ENCODE peak calls at places on chromosomes 2 and 18, in ten cellular contexts. One of them, this sample, is unnamed.

GRCh38 chr2:102025016-102025491 is 33.3 kb downstream of the IL1R2 start:
- DNase-seq in fibroblast of lung: peak; percentile 71
- DNase-seq in AG04450: no peak
- DNase-seq in neural progenitor cell: no peak
- DNase-seq in endodermal cell: no peak
- DNase-seq in body of pancreas: no peak
- DNase-seq in transverse colon: no peak
- DNase-seq in testis: no peak
- DNase-seq in keratinocyte: no peak
- DNase-seq in pancreas: no peak
- DNase-seq in this sample: no peak

GRCh38 chr18:32899819-32900218 is 127.0 kb upstream of the KLHL14 start:
- DNase-seq in fibroblast of lung: peak; percentile 38
- DNase-seq in AG04450: no peak
- DNase-seq in neural progenitor cell: no peak
- DNase-seq in endodermal cell: no peak
- DNase-seq in body of pancreas: no peak
- DNase-seq in transverse colon: no peak
- DNase-seq in testis: no peak
- DNase-seq in keratinocyte: no peak
- DNase-seq in pancreas: no peak
- DNase-seq in this sample: no peak

GRCh38 chr18:47260138-47260923 is 8.9 kb upstream of the SKOR2 start:
- DNase-seq in fibroblast of lung: peak; percentile 26
- DNase-seq in AG04450: no peak
- DNase-seq in neural progenitor cell: peak; percentile 93
- DNase-seq in endodermal cell: peak; percentile 96
- DNase-seq in body of pancreas: peak; percentile 41
- DNase-seq in transverse colon: peak; percentile 21
- DNase-seq in testis: peak; percentile 80
- DNase-seq in keratinocyte: no peak
- DNase-seq in pancreas: peak; percentile 38
- DNase-seq in this sample: peak; percentile 61

GRCh38 chr2:39679805-39680204 is 14.1 kb downstream of the TMEM178A start:
- DNase-seq in fibroblast of lung: no peak
- DNase-seq in AG04450: no peak
- DNase-seq in neural progenitor cell: no peak
- DNase-seq in endodermal cell: no peak
- DNase-seq in body of pancreas: no peak
- DNase-seq in transverse colon: no peak
- DNase-seq in testis: no peak
- DNase-seq in keratinocyte: no peak
- DNase-seq in pancreas: no peak
- DNase-seq in this sample: no peak

GRCh38 chr2:62817348-62817747 is 111.8 kb downstream of the EHBP1 start:
- DNase-seq in fibroblast of lung: no peak
- DNase-seq in AG04450: no peak
- DNase-seq in neural progenitor cell: no peak
- DNase-seq in endodermal cell: no peak
- DNase-seq in body of pancreas: no peak
- DNase-seq in transverse colon: no peak
- DNase-seq in testis: no peak
- DNase-seq in keratinocyte: no peak
- DNase-seq in pancreas: no peak
- DNase-seq in this sample: no peak

GRCh38 chr2:6864251-6864758 is 1.4 kb downstream of the CMPK2 start:
- DNase-seq in fibroblast of lung: no peak
- DNase-seq in AG04450: no peak
- DNase-seq in neural progenitor cell: no peak
- DNase-seq in endodermal cell: no peak
- DNase-seq in body of pancreas: no peak
- DNase-seq in transverse colon: no peak
- DNase-seq in testis: no peak
- DNase-seq in keratinocyte: no peak
- DNase-seq in pancreas: no peak
- DNase-seq in this sample: no peak

GRCh38 chr2:10254373-10255188 is 48.1 kb upstream of the HPCAL1 start:
- DNase-seq in fibroblast of lung: no peak
- DNase-seq in AG04450: no peak
- DNase-seq in neural progenitor cell: no peak
- DNase-seq in endodermal cell: peak; percentile 65
- DNase-seq in body of pancreas: no peak
- DNase-seq in transverse colon: no peak
- DNase-seq in testis: no peak
- DNase-seq in keratinocyte: no peak
- DNase-seq in pancreas: no peak
- DNase-seq in this sample: no peak

GRCh38 chr2:151051584-151052220 is 210.0 kb downstream of the RBM43 start:
- DNase-seq in fibroblast of lung: peak; percentile 77
- DNase-seq in AG04450: no peak
- DNase-seq in neural progenitor cell: peak; percentile 36
- DNase-seq in endodermal cell: peak; percentile 54
- DNase-seq in body of pancreas: peak; percentile 22
- DNase-seq in transverse colon: peak; percentile 11
- DNase-seq in testis: peak; percentile 64
- DNase-seq in keratinocyte: no peak
- DNase-seq in pancreas: no peak
- DNase-seq in this sample: peak; percentile 68

GRCh38 chr2:6917761-6918421 is 679 bp downstream of the RNF144A start:
- DNase-seq in fibroblast of lung: no peak
- DNase-seq in AG04450: no peak
- DNase-seq in neural progenitor cell: peak; percentile 61
- DNase-seq in endodermal cell: peak; percentile 81
- DNase-seq in body of pancreas: no peak
- DNase-seq in transverse colon: peak; percentile 41
- DNase-seq in testis: no peak
- DNase-seq in keratinocyte: no peak
- DNase-seq in pancreas: no peak
- DNase-seq in this sample: no peak

GRCh38 chr18:2979027-2979570 is 33.8 kb downstream of the LPIN2 start:
- DNase-seq in fibroblast of lung: peak; percentile 74
- DNase-seq in AG04450: peak; percentile 37
- DNase-seq in neural progenitor cell: no peak
- DNase-seq in endodermal cell: no peak
- DNase-seq in body of pancreas: peak; percentile 68
- DNase-seq in transverse colon: no peak
- DNase-seq in testis: no peak
- DNase-seq in keratinocyte: no peak
- DNase-seq in pancreas: peak; percentile 46
- DNase-seq in this sample: no peak

GRCh38 chr18:63956755-63957154 is 7.7 kb downstream of the HMSD start:
- DNase-seq in fibroblast of lung: no peak
- DNase-seq in AG04450: no peak
- DNase-seq in neural progenitor cell: no peak
- DNase-seq in endodermal cell: no peak
- DNase-seq in body of pancreas: no peak
- DNase-seq in transverse colon: no peak
- DNase-seq in testis: no peak
- DNase-seq in keratinocyte: no peak
- DNase-seq in pancreas: no peak
- DNase-seq in this sample: no peak

GRCh38 chr2:120237491-120237902 is 14.3 kb upstream of the TMEM185B start:
- DNase-seq in fibroblast of lung: peak; percentile 93
- DNase-seq in AG04450: no peak
- DNase-seq in neural progenitor cell: peak; percentile 27
- DNase-seq in endodermal cell: peak; percentile 62
- DNase-seq in body of pancreas: no peak
- DNase-seq in transverse colon: peak; percentile 35
- DNase-seq in testis: no peak
- DNase-seq in keratinocyte: no peak
- DNase-seq in pancreas: no peak
- DNase-seq in this sample: peak; percentile 60

GRCh38 chr2:174180165-174180724 is 68.1 kb downstream of the OLA1 start:
- DNase-seq in fibroblast of lung: no peak
- DNase-seq in AG04450: no peak
- DNase-seq in neural progenitor cell: peak; percentile 31
- DNase-seq in endodermal cell: no peak
- DNase-seq in body of pancreas: no peak
- DNase-seq in transverse colon: no peak
- DNase-seq in testis: no peak
- DNase-seq in keratinocyte: no peak
- DNase-seq in pancreas: no peak
- DNase-seq in this sample: no peak

GRCh38 chr2:121335294-121336290 is 50.6 kb upstream of the TFCP2L1 start:
- DNase-seq in fibroblast of lung: no peak
- DNase-seq in AG04450: no peak
- DNase-seq in neural progenitor cell: no peak
- DNase-seq in endodermal cell: peak; percentile 54
- DNase-seq in body of pancreas: peak; percentile 69
- DNase-seq in transverse colon: peak; percentile 29
- DNase-seq in testis: no peak
- DNase-seq in keratinocyte: no peak
- DNase-seq in pancreas: no peak
- DNase-seq in this sample: no peak

GRCh38 chr2:44715671-44716077 is 225.8 kb upstream of the SIX3 start:
- DNase-seq in fibroblast of lung: peak; percentile 58
- DNase-seq in AG04450: no peak
- DNase-seq in neural progenitor cell: peak; percentile 72
- DNase-seq in endodermal cell: peak; percentile 68
- DNase-seq in body of pancreas: no peak
- DNase-seq in transverse colon: no peak
- DNase-seq in testis: no peak
- DNase-seq in keratinocyte: no peak
- DNase-seq in pancreas: no peak
- DNase-seq in this sample: peak; percentile 53

GRCh38 chr2:65263257-65263656 is 35.6 kb downstream of the ACTR2 start:
- DNase-seq in fibroblast of lung: no peak
- DNase-seq in AG04450: no peak
- DNase-seq in neural progenitor cell: no peak
- DNase-seq in endodermal cell: no peak
- DNase-seq in body of pancreas: no peak
- DNase-seq in transverse colon: no peak
- DNase-seq in testis: no peak
- DNase-seq in keratinocyte: no peak
- DNase-seq in pancreas: no peak
- DNase-seq in this sample: no peak

GRCh38 chr2:29329899-29330298 is 214.7 kb downstream of the CLIP4 start:
- DNase-seq in fibroblast of lung: no peak
- DNase-seq in AG04450: no peak
- DNase-seq in neural progenitor cell: no peak
- DNase-seq in endodermal cell: no peak
- DNase-seq in body of pancreas: no peak
- DNase-seq in transverse colon: no peak
- DNase-seq in testis: no peak
- DNase-seq in keratinocyte: no peak
- DNase-seq in pancreas: no peak
- DNase-seq in this sample: no peak

GRCh38 chr2:126908721-126909177 is 10.1 kb downstream of the TEX51 start:
- DNase-seq in fibroblast of lung: no peak
- DNase-seq in AG04450: no peak
- DNase-seq in neural progenitor cell: no peak
- DNase-seq in endodermal cell: peak; percentile 53
- DNase-seq in body of pancreas: no peak
- DNase-seq in transverse colon: no peak
- DNase-seq in testis: no peak
- DNase-seq in keratinocyte: no peak
- DNase-seq in pancreas: no peak
- DNase-seq in this sample: no peak

GRCh38 chr18:5456577-5457466 is 87.0 kb downstream of the EPB41L3 start:
- DNase-seq in fibroblast of lung: peak; percentile 63
- DNase-seq in AG04450: no peak
- DNase-seq in neural progenitor cell: peak; percentile 81
- DNase-seq in endodermal cell: peak; percentile 81
- DNase-seq in body of pancreas: no peak
- DNase-seq in transverse colon: no peak
- DNase-seq in testis: peak; percentile 26
- DNase-seq in keratinocyte: no peak
- DNase-seq in pancreas: no peak
- DNase-seq in this sample: peak; percentile 71
- TF ChIP-seq CTCF in fibroblast of lung: no peak
- TF ChIP-seq CTCF in AG04450: peak; percentile 47
- TF ChIP-seq CTCF in neural progenitor cell: peak; percentile 59
- TF ChIP-seq CTCF in endodermal cell: peak; percentile 74
- TF ChIP-seq CTCF in body of pancreas: no peak
- TF ChIP-seq CTCF in transverse colon: peak; percentile 38
- TF ChIP-seq CTCF in testis: peak; percentile 40
- TF ChIP-seq CTCF in keratinocyte: no peak
- TF ChIP-seq CTCF in pancreas: no peak
- TF ChIP-seq CTCF in this sample: peak; percentile 60

DNA sequence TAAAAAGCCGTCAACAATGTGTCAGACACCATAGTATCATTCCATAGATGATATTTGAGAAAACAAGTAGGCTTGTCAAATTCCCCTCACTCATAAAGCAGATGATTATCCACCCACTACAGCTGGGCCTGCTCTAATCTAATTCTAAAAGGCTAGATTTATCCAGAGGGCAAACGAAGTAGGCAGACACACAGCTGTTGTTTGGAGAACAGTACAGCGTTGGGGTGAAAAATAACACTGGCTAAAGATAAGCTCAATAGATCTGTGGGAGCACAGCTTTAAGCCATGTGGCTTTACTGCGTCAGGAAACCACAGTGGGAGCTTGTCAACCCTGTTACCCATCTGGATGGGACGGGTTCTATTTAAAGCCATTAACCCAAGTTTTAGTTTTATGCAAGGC is 48.9 kb upstream of the COBLL1 start:
- DNase-seq in fibroblast of lung: peak; percentile 18
- DNase-seq in AG04450: no peak
- DNase-seq in neural progenitor cell: no peak
- DNase-seq in endodermal cell: no peak
- DNase-seq in body of pancreas: no peak
- DNase-seq in transverse colon: no peak
- DNase-seq in testis: no peak
- DNase-seq in keratinocyte: no peak
- DNase-seq in pancreas: no peak
- DNase-seq in this sample: no peak
- H3K27ac ChIP-seq in fibroblast of lung: no peak overlapping the region
- H3K27ac ChIP-seq in AG04450: no peak overlapping the region
- H3K27ac ChIP-seq in neural progenitor cell: no peak overlapping the region
- H3K27ac ChIP-seq in endodermal cell: no peak overlapping the region
- H3K27ac ChIP-seq in body of pancreas: no peak overlapping the region
- H3K27ac ChIP-seq in transverse colon: no peak overlapping the region
- H3K27ac ChIP-seq in testis: no peak overlapping the region
- H3K27ac ChIP-seq in keratinocyte: no peak overlapping the region
- H3K27ac ChIP-seq in pancreas: no peak overlapping the region
- H3K27ac ChIP-seq in this sample: no peak overlapping the region

DNA sequence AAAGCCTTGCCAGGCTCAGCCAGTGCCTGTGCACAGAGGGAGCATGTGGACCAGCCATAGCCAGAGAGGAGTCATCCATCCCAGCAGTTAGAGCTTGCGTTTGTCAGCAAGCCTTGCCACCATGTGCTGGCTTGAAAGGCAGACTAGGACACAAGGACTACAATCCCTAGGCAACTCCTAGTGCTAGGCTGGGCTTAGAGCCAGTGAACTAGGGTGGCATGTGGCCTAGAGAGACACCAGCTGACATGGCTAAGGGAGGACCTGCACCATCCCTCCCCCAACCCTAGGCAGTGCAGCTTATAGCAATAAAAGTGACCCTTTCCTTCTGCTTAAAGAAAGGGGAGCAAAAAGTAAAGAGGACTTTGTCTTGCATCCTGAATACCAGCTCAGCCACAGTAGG is 38.5 kb upstream of the UXS1 start:
- DNase-seq in fibroblast of lung: no peak
- DNase-seq in AG04450: no peak
- DNase-seq in neural progenitor cell: no peak
- DNase-seq in endodermal cell: no peak
- DNase-seq in body of pancreas: no peak
- DNase-seq in transverse colon: no peak
- DNase-seq in testis: peak; percentile 32
- DNase-seq in keratinocyte: no peak
- DNase-seq in pancreas: no peak
- DNase-seq in this sample: no peak
- H3K9me3 ChIP-seq in fibroblast of lung: no peaks in the 10 kb centered on the region
- H3K9me3 ChIP-seq in AG04450: peaks cover 3% of the 10 kb centered on the region
- H3K9me3 ChIP-seq in neural progenitor cell: peaks cover 16% of the 10 kb centered on the region
- H3K9me3 ChIP-seq in endodermal cell: peaks cover 33% of the 10 kb centered on the region
- H3K9me3 ChIP-seq in body of pancreas: no peaks in the 10 kb centered on the region
- H3K9me3 ChIP-seq in transverse colon: peaks cover 17% of the 10 kb centered on the region
- H3K9me3 ChIP-seq in testis: no peaks in the 10 kb centered on the region
- H3K9me3 ChIP-seq in keratinocyte: no peaks in the 10 kb centered on the region
- H3K9me3 ChIP-seq in pancreas: no peaks in the 10 kb centered on the region
- H3K9me3 ChIP-seq in this sample: no peaks in the 10 kb centered on the region

GRCh38 chr18:11980555-11981382 is 538 bp upstream of the IMPA2 start:
- DNase-seq in fibroblast of lung: peak; percentile 98
- DNase-seq in AG04450: peak; percentile 95
- DNase-seq in neural progenitor cell: peak; percentile 99
- DNase-seq in endodermal cell: peak; percentile 100
- DNase-seq in body of pancreas: peak; percentile 100
- DNase-seq in transverse colon: peak; percentile 99
- DNase-seq in testis: peak; percentile 97
- DNase-seq in keratinocyte: peak; percentile 89
- DNase-seq in pancreas: peak; percentile 100
- DNase-seq in this sample: peak; percentile 100
- TF ChIP-seq CTCF in fibroblast of lung: no peak
- TF ChIP-seq CTCF in AG04450: peak; percentile 29
- TF ChIP-seq CTCF in neural progenitor cell: no peak
- TF ChIP-seq CTCF in endodermal cell: peak; percentile 23
- TF ChIP-seq CTCF in body of pancreas: no peak
- TF ChIP-seq CTCF in transverse colon: peak; percentile 28
- TF ChIP-seq CTCF in testis: no peak
- TF ChIP-seq CTCF in keratinocyte: no peak
- TF ChIP-seq CTCF in pancreas: no peak
- TF ChIP-seq CTCF in this sample: no peak